ENCODE peak calls at places on chromosomes 12 and 14, in four cellular contexts. B is CD8-positive, alpha-beta T cell; L is lower leg skin; X is cardiac fibroblast. C is an unnamed sample.

GRCh38 chr12:69338120-69338859 is 9.9 kb upstream of the LYZ start:
- DNase-seq in B (no peak), L (no peak), X (no peak), C (no peak)

GRCh38 chr12:116861331-116861730 is 19.9 kb downstream of the HRK start:
- DNase-seq in B (peak), L (no peak), X (peak), C (peak)

GRCh38 chr14:73662439-73663056 is 17.8 kb downstream of the DNAL1 start:
- DNase-seq in B (no peak), L (no peak), X (peak), C (peak)

GRCh38 chr12:1883513-1883912 is 34.9 kb downstream of the CACNA2D4 start:
- DNase-seq in B (no peak), L (peak), X (no peak), C (no peak)

GRCh38 chr12:109822951-109823411 is 10.2 kb downstream of the TRPV4 start:
- DNase-seq in B (no peak), L (peak), X (no peak), C (no peak)

GRCh38 chr12:46455648-46456352 is 83.2 kb upstream of the SLC38A2 start:
- DNase-seq in B (no peak), L (no peak), X (peak), C (no peak)

GRCh38 chr14:23162800-23163199 is 20.7 kb downstream of the SLC7A8 start:
- DNase-seq in B (no peak), L (peak), X (no peak), C (no peak)

GRCh38 chr14:95038521-95039250 is 118.6 kb downstream of the DICER1 start:
- DNase-seq in B (no peak), L (peak), X (no peak), C (no peak)

GRCh38 chr12:32134144-32134888 is 27.7 kb downstream of the BICD1 start:
- DNase-seq in B (peak), L (no peak), X (peak), C (no peak)

GRCh38 chr12:109703684-109704083 is 9.9 kb upstream of the FAM222A start:
- DNase-seq in B (no peak), L (no peak), X (no peak), C (no peak)

GRCh38 chr12:153080-153746 is 60.7 kb downstream of the SLC6A12 start:
- DNase-seq in B (peak), L (no peak), X (peak), C (no peak)

GRCh38 chr12:121996945-121997612 is 24.6 kb upstream of the BCL7A start:
- DNase-seq in B (no peak), L (no peak), X (peak), C (no peak)

GRCh38 chr12:111767362-111768158 is 827 bp downstream of the ALDH2 start:
- DNase-seq in B (no peak), L (no peak), X (peak), C (no peak)

GRCh38 chr14:71373773-71374172 is 466.5 kb downstream of the PCNX1 start:
- DNase-seq in B (no peak), L (no peak), X (no peak), C (no peak)

GRCh38 chr14:46048127-46048526 is 603.5 kb downstream of the RPL10L start:
- DNase-seq in B (no peak), L (no peak), X (peak), C (no peak)

GRCh38 chr14:75702606-75703261 is 41.7 kb downstream of the TTLL5 start:
- DNase-seq in B (no peak), L (no peak), X (no peak), C (no peak)

GRCh38 chr12:46811185-46811584 is 14.6 kb downstream of the SLC38A4 start:
- DNase-seq in B (peak), L (no peak), X (no peak), C (no peak)

GRCh38 chr12:121145221-121145620 is 12.5 kb downstream of the P2RX7 start:
- DNase-seq in B (no peak), L (no peak), X (peak), C (no peak)

GRCh38 chr12:132285991-132286681 is 43.3 kb downstream of the GALNT9 start:
- DNase-seq in B (no peak), L (no peak), X (peak), C (no peak)

GRCh38 chr14:101562659-101563351 is 1.5 kb downstream of the DIO3 start:
- DNase-seq in B (peak), L (no peak), X (no peak), C (no peak)

GRCh38 chr14:68667313-68667791 is 125.5 kb downstream of the ZFP36L1 start:
- DNase-seq in B (no peak), L (peak), X (peak), C (no peak)

GRCh38 chr12:25960176-25960575 is 1.7 kb downstream of the RASSF8 start:
- DNase-seq in B (no peak), L (no peak), X (peak), C (no peak)

GRCh38 chr14:104871145-104871655 is 6.1 kb downstream of the CEP170B start:
- DNase-seq in B (no peak), L (no peak), X (no peak), C (no peak)

GRCh38 chr14:104871656-104872468 is 6.8 kb downstream of the CEP170B start:
- DNase-seq in B (no peak), L (no peak), X (no peak), C (no peak)

GRCh38 chr14:104869669-104870367 is 4.8 kb downstream of the CEP170B start:
- DNase-seq in B (no peak), L (no peak), X (no peak), C (no peak)

GRCh38 chr14:104868811-104869572 is 3.9 kb downstream of the CEP170B start:
- DNase-seq in B (no peak), L (no peak), X (no peak), C (no peak)

GRCh38 chr14:104870368-104871144 is 5.5 kb downstream of the CEP170B start:
- DNase-seq in B (no peak), L (no peak), X (no peak), C (no peak)
- TF ChIP-seq CTCF in B (no peak), L (no peak), X (peak), C (peak)

DNA sequence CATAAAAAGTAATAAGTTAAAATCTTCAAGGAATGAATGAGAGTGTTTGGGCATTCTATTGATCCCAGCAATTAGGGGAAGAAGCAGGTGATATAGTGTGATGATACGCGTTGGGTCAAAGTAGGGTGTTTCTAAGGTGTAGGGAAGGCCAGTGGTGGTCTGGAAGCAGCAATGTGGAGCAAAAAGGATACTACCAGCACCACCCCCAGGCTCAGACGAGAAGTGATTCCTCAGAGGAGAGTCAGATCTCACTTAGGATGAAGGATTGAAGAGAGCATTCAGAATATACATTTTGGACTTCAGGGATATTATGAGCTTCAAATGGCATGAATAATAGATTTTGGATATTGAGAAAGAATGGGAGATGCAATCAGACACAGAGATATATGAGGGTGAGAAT is 497.6 kb downstream of the RMST start:
- DNase-seq in B (no peak), L (no peak), X (no peak), C (no peak)
- TF ChIP-seq CTCF in B (no peak), L (no peak), X (no peak), C (no peak)

DNA sequence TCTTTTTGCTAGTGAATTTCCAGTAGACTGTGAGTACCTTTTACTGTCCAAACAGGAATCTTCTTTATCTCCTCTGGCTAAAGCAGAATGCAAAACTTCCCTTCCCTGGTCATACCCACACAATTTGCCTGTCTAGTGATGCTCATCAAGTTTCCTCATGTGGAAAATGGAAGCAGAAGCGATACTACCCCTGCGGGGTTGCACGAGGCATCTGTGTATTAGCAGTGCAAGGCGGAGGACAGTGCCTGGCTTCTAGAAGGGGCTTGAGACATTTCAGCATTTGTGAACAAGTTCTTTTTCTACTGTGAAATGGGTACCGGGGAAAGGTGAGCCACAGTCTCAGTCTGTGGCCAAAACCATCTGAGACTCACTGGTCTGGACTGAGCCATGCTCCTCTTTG is 340.9 kb downstream of the AACS start:
- DNase-seq in B (no peak), L (no peak), X (no peak), C (no peak)
- TF ChIP-seq CTCF in B (no peak), L (no peak), X (no peak), C (no peak)

GRCh38 chr14:96281486-96281885 is 25.5 kb downstream of the BDKRB1 start:
- DNase-seq in B (no peak), L (no peak), X (no peak), C (no peak)
- TF ChIP-seq CTCF in B (no peak), L (no peak), X (no peak), C (no peak)

GRCh38 chr14:63130531-63130930 is 73.7 kb upstream of the RHOJ start:
- DNase-seq in B (no peak), L (no peak), X (no peak), C (no peak)

DNA sequence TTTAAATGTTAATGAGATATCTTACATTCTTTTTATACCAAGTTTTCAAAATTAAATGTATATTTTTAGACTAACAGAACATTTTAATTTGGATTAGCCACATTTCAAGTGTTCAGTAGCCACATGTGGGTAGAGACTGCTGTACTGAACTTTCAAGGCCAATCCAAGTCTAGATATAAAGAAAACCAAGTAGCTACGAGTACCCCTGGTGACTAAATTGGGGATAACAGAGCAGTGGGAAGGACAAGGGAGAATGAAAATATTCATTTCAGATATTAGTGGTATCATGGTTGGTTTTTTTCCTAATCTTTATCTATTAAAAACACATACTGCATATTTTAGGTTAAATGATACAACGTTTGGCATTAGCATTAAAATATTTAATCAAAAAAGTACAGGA is 69.4 kb upstream of the RHOJ start:
- DNase-seq in B (no peak), L (no peak), X (peak), C (no peak)
- TF ChIP-seq CTCF in B (no peak), L (no peak), X (peak), C (no peak)

GRCh38 chr12:102980350-102980749 is 22.9 kb downstream of the ASCL1 start:
- DNase-seq in B (no peak), L (no peak), X (no peak), C (no peak)

GRCh38 chr12:102973583-102973982 is 16.1 kb downstream of the ASCL1 start:
- DNase-seq in B (no peak), L (no peak), X (no peak), C (no peak)

GRCh38 chr12:102971227-102971626 is 13.8 kb downstream of the ASCL1 start:
- DNase-seq in B (no peak), L (no peak), X (no peak), C (no peak)

GRCh38 chr12:102978316-102978715 is 20.8 kb downstream of the ASCL1 start:
- DNase-seq in B (no peak), L (no peak), X (no peak), C (no peak)

GRCh38 chr12:102976609-102977280 is 19.3 kb downstream of the ASCL1 start:
- DNase-seq in B (no peak), L (no peak), X (no peak), C (no peak)
- TF ChIP-seq CTCF in B (no peak), L (no peak), X (no peak), C (no peak)

GRCh38 chr14:57533214-57533613 is 39.6 kb upstream of the CCDC198 start:
- DNase-seq in B (no peak), L (no peak), X (peak), C (no peak)
- TF ChIP-seq CTCF in B (no peak), L (no peak), X (peak), C (peak)

DNA sequence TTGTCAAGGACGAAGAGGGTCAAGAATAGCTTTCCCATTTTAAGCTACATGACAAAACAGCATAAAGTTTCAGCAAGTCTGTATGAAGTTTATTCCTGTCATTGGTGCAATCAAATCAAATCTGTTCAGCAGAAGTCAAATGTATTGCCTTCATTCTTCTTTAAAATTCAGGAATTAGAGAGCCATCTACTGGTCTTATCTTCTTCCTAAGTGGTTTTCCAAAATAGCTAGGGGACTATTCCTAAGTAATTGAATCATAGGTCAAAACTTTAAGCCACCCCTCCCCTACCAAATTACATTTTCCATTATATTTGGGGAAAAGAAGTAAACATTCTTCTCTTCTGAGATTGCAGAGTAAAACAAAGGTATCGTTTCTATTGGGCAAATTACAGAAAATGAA is 990.2 kb downstream of the GALC start:
- DNase-seq in B (no peak), L (no peak), X (no peak), C (no peak)
- TF ChIP-seq CTCF in B (no peak), L (no peak), X (no peak), C (peak)

GRCh38 chr12:53176750-53177149 is 3.8 kb upstream of the ZNF740 start:
- DNase-seq in B (no peak), L (no peak), X (no peak), C (no peak)

GRCh38 chr12:53171725-53172329 is 8.7 kb upstream of the ZNF740 start:
- DNase-seq in B (no peak), L (peak), X (no peak), C (no peak)

GRCh38 chr12:53173085-53173715 is 7.3 kb upstream of the ZNF740 start:
- DNase-seq in B (no peak), L (peak), X (no peak), C (no peak)

GRCh38 chr12:53172352-53172751 is 8.2 kb upstream of the ZNF740 start:
- DNase-seq in B (no peak), L (peak), X (peak), C (no peak)

DNA sequence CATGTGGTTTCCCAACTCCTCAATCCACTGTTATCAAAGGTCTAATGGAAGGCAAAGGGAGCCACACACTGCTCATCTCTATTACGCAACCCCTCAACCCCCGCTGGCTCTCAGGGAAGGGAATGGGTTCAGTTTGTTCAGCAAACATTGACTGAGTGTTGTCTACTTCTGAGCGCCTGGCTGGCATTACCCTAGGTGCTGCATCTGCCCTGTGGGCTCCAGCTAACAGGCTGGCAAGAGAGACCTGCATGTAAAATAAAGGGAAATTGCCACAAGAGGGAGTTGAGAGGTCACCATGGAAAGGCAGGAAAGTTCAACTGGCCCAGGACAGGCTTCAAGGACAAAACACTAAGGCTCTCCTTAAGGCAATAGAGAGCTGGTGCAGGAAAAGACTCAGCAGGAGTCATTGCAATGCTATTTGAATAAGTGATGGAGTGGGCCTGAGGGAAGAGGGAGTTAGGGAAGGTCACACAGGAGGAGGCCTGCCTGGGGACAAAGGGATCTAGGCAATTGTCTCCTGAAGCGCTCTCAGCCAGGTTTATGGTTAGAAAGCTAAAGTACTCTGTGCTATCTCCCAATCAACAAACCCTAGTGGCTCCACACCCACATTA is 5.5 kb upstream of the ZNF740 start:
- DNase-seq in B (no peak), L (peak), X (peak), C (no peak)
- TF ChIP-seq CTCF in B (no peak), L (no peak), X (peak), C (peak)